ENCODE peak calls at places on chromosome 5, in four cellular contexts. P, W, F and O are unnamed samples.

GRCh38 chr5:127826011-127826410 is 122.8 kb downstream of the CCDC192 start:
- DNase-seq in P (no peak), W (no peak), F (no peak), O (no peak)

GRCh38 chr5:56656816-56657740 is 158.3 kb upstream of the MAP3K1 start:
- DNase-seq in P (no peak), W (no peak), F (no peak), O (no peak)

GRCh38 chr5:132687995-132688394 is 14.2 kb downstream of the IL4 start:
- DNase-seq in P (no peak), W (no peak), F (no peak), O (no peak)

GRCh38 chr5:118611332-118611945 is 376.9 kb downstream of the DTWD2 start:
- DNase-seq in P (peak; percentile 17), W (no peak), F (peak; percentile 10), O (peak; percentile 36)

GRCh38 chr5:65142511-65143011 is 339.2 kb downstream of the ADAMTS6 start:
- DNase-seq in P (no peak), W (no peak), F (no peak), O (peak; percentile 14)

GRCh38 chr5:71905804-71906711 is 187.0 kb downstream of the CARTPT start:
- DNase-seq in P (no peak), W (no peak), F (no peak), O (peak; percentile 39)

GRCh38 chr5:88364991-88365390 is 96.3 kb upstream of the TMEM161B start:
- DNase-seq in P (no peak), W (no peak), F (peak; percentile 26), O (no peak)

GRCh38 chr5:5235685-5236084 is 95.6 kb downstream of the ADAMTS16 start:
- DNase-seq in P (no peak), W (no peak), F (no peak), O (no peak)

GRCh38 chr5:1390333-1390732 is 45.4 kb upstream of the CLPTM1L start:
- DNase-seq in P (no peak), W (no peak), F (no peak), O (no peak)

GRCh38 chr5:100311811-100312210 is 223.4 kb upstream of the FAM174A start:
- DNase-seq in P (no peak), W (no peak), F (no peak), O (no peak)

GRCh38 chr5:181260720-181261319 is at the start of gene TRIM52:
- DNase-seq in P (peak; percentile 94), W (peak; percentile 77), F (peak; percentile 91), O (peak; percentile 89)

GRCh38 chr5:141743652-141744333 is 61.8 kb upstream of the ARAP3 start:
- DNase-seq in P (no peak), W (no peak), F (no peak), O (no peak)
- TF ChIP-seq TARDBP in P (no peak), W (no peak), F (no peak), O (no peak)

GRCh38 chr5:42811591-42812392 is at the start of gene SELENOP:
- DNase-seq in P (peak; percentile 53), W (peak; percentile 8), F (peak; percentile 99), O (peak; percentile 35)
- TF ChIP-seq TARDBP in P (no peak), W (no peak), F (peak; percentile 76), O (no peak)

DNA sequence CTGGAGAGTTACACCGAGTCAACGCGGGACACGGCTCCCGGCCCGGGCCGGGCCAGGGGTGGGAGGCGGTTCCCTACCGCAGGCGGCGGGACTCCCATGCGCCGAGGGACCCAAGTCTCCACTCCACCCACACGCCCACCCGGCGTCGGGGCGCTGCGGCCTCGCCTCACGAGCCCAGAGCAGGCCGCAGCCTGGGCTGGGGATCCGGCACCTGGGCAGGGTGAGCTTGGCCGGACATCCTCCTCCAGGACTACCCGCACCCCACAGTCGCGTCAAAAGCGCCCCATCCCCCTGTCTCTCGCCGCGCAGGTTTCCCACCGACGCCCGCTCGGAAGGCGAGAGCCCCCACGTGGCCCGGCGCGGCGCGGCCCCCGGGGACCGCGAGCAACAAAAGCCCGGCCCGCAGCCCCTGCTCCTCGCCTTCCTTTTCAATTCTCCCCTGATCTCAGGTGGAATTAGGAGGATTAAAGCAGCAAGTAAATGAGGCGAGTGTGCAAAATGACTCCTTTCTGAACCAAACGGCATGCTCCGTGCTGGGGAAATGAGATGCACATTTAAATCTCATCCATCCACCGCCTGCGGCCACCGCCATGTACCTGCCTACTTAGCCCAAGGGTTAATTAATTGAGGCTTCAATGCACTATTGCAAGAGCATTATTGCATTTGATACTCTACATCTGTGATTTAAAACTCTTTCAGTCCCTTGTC is 196.6 kb upstream of the TBCA start:
- DNase-seq in P (no peak), W (no peak), F (no peak), O (no peak)
- TF ChIP-seq TARDBP in P (no peak), W (no peak), F (no peak), O (no peak)

GRCh38 chr5:91494447-91495001 is 111.4 kb upstream of the ARRDC3 start:
- DNase-seq in P (no peak), W (no peak), F (no peak), O (no peak)

GRCh38 chr5:91491229-91491628 is 108.1 kb upstream of the ARRDC3 start:
- DNase-seq in P (no peak), W (no peak), F (no peak), O (no peak)

GRCh38 chr5:91500758-91501157 is 117.6 kb upstream of the ARRDC3 start:
- DNase-seq in P (no peak), W (no peak), F (no peak), O (no peak)

GRCh38 chr5:91499943-91500531 is 116.9 kb upstream of the ARRDC3 start:
- DNase-seq in P (peak; percentile 56), W (no peak), F (peak; percentile 30), O (peak; percentile 44)

DNA sequence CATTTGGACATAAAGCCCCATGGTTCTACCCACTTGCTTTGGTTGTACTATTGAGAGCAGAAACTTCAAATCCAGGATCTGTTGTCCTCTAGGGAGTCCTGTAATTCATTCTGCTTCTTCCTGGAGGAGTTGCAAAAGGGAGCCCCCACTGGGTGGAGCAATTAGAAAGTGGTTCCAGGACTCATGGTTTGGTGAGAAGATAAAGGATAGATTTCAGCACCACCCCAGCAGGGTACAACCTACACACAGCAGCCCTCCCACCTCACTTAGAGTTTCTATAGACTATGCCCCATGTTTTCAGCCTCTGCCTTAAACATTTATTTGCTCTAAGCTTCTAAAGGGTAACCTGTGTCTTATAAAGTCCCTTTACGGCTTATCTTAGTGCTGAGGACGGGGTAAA is 112.6 kb upstream of the ARRDC3 start:
- DNase-seq in P (no peak), W (no peak), F (no peak), O (no peak)
- TF ChIP-seq TARDBP in P (no peak), W (no peak), F (no peak), O (no peak)

GRCh38 chr5:83844320-83845068 is 123.8 kb upstream of the HAPLN1 start:
- DNase-seq in P (no peak), W (peak; percentile 79), F (no peak), O (no peak)

GRCh38 chr5:83839256-83839655 is 118.6 kb upstream of the HAPLN1 start:
- DNase-seq in P (no peak), W (no peak), F (no peak), O (no peak)

GRCh38 chr5:83834306-83834705 is 113.7 kb upstream of the HAPLN1 start:
- DNase-seq in P (no peak), W (no peak), F (no peak), O (no peak)

GRCh38 chr5:83837261-83837894 is 116.7 kb upstream of the HAPLN1 start:
- DNase-seq in P (no peak), W (no peak), F (no peak), O (no peak)

GRCh38 chr5:83839788-83840187 is 119.1 kb upstream of the HAPLN1 start:
- DNase-seq in P (no peak), W (no peak), F (no peak), O (no peak)
- TF ChIP-seq TARDBP in P (no peak), W (no peak), F (no peak), O (no peak)

DNA sequence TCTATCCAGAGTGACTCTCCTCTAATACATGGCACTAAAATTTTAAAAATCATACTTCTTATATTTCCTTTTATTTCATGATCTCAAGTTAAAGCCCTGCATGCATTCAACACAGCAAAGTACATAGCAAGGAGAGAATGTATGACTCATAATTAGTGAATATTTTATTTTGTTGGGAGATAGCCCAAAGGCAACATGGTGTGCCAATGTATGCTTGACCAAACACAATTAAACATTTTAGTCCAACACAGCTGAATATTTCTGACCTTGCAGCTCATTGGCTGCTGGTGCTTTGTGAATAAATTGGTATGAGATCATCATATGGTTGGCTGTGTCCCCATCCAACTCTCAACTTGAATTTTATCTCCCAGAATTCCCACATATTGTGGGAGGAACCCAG is 103.5 kb downstream of the NPR3 start:
- DNase-seq in P (no peak), W (no peak), F (no peak), O (no peak)
- TF ChIP-seq TARDBP in P (no peak), W (no peak), F (no peak), O (no peak)

GRCh38 chr5:94240616-94241287 is 377.7 kb downstream of the KIAA0825 start:
- DNase-seq in P (no peak), W (no peak), F (no peak), O (no peak)

GRCh38 chr5:94240064-94240463 is 378.3 kb downstream of the KIAA0825 start:
- DNase-seq in P (no peak), W (no peak), F (no peak), O (no peak)

GRCh38 chr5:94245608-94246007 is 372.8 kb downstream of the KIAA0825 start:
- DNase-seq in P (no peak), W (no peak), F (no peak), O (no peak)

GRCh38 chr5:94243612-94244011 is 374.8 kb downstream of the KIAA0825 start:
- DNase-seq in P (no peak), W (no peak), F (no peak), O (no peak)

GRCh38 chr5:94241288-94241651 is 377.1 kb downstream of the KIAA0825 start:
- DNase-seq in P (no peak), W (no peak), F (peak; percentile 6), O (no peak)
- TF ChIP-seq TARDBP in P (no peak), W (no peak), F (no peak), O (no peak)

DNA sequence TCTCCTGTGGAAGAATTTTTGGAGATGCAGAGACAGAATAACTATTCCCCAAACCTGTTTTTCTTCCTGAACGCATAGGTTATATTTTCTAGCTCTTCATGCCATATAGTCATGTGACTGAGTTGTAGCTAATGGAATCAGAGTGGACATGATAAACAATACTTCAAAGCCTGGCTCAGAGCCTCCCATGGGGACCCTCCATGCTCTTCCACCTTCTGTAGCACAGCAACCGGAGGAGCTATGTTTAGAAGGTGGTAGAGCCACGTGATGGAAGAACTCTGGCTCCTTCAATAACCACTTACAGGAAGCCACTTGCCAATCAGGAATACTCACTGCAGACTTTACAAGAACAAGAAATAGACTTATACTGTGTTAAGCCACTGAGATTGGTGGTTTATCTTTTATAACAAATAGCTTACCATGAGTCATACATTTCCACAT is 39.2 kb downstream of the NADK2 start:
- DNase-seq in P (no peak), W (no peak), F (no peak), O (no peak)
- TF ChIP-seq TARDBP in P (no peak), W (no peak), F (no peak), O (no peak)

GRCh38 chr5:172370648-172371248 is 83.6 kb downstream of the SH3PXD2B start:
- DNase-seq in P (peak; percentile 56), W (no peak), F (peak; percentile 30), O (no peak)

GRCh38 chr5:172374783-172375182 is 79.5 kb downstream of the SH3PXD2B start:
- DNase-seq in P (no peak), W (no peak), F (no peak), O (no peak)

GRCh38 chr5:172365948-172366608 is 82.5 kb upstream of the UBTD2 start:
- DNase-seq in P (no peak), W (no peak), F (no peak), O (no peak)

GRCh38 chr5:172373680-172374079 is 80.6 kb downstream of the SH3PXD2B start:
- DNase-seq in P (no peak), W (no peak), F (no peak), O (no peak)

GRCh38 chr5:172370237-172370640 is 84.1 kb downstream of the SH3PXD2B start:
- DNase-seq in P (no peak), W (no peak), F (no peak), O (no peak)
- TF ChIP-seq TARDBP in P (no peak), W (no peak), F (no peak), O (no peak)